ENCODE peak calls at places on chromosomes 11 and 22, in four cellular contexts. U is ovary, Q is fibroblast of pulmonary artery, Y is adrenal gland. A is an unnamed sample.

GRCh38 chr11:117730256-117730800 is 66.7 kb downstream of the DSCAML1 start:
- DNase-seq in U (no peak), Q (no peak), Y (no peak), A (no peak)

GRCh38 chr11:66878554-66878953 is 21.7 kb downstream of the LRFN4 start:
- DNase-seq in U (no peak), Q (no peak), Y (no peak), A (no peak)

GRCh38 chr22:48737461-48738203 is 1090.0 kb downstream of the BRD1 start:
- DNase-seq in U (no peak), Q (no peak), Y (no peak), A (no peak)

GRCh38 chr11:76151561-76152085 is 54.7 kb downstream of the WNT11 start:
- DNase-seq in U (no peak), Q (no peak), Y (no peak), A (no peak)

GRCh38 chr22:47659467-47660302 is 897.2 kb downstream of the TBC1D22A start:
- DNase-seq in U (no peak), Q (no peak), Y (no peak), A (no peak)

GRCh38 chr11:111081021-111081511 is 164.5 kb upstream of the POU2AF2 start:
- DNase-seq in U (no peak), Q (no peak), Y (no peak), A (peak)

GRCh38 chr22:41782316-41782715 is 18.2 kb upstream of the CCDC134 start:
- DNase-seq in U (no peak), Q (no peak), Y (no peak), A (no peak)

GRCh38 chr11:115193931-115194797 is 310.1 kb downstream of the CADM1 start:
- DNase-seq in U (no peak), Q (no peak), Y (no peak), A (no peak)

GRCh38 chr11:1112351-1113191 is 37.9 kb downstream of the MUC2 start:
- DNase-seq in U (no peak), Q (no peak), Y (no peak), A (no peak)

GRCh38 chr11:65932558-65932919 is 12.7 kb upstream of the TSGA10IP start:
- DNase-seq in U (no peak), Q (peak), Y (no peak), A (peak)

GRCh38 chr11:108501396-108501795 is 3.2 kb upstream of the POGLUT3 start:
- DNase-seq in U (no peak), Q (no peak), Y (no peak), A (no peak)

GRCh38 chr11:84780689-84781293 is 846.4 kb downstream of the DLG2 start:
- DNase-seq in U (no peak), Q (peak), Y (no peak), A (peak)

GRCh38 chr11:117907276-117908110 is 21.7 kb downstream of the TMPRSS13 start:
- DNase-seq in U (peak), Q (peak), Y (peak), A (peak)

GRCh38 chr11:107385361-107385982 is 72.2 kb downstream of the CWF19L2 start:
- DNase-seq in U (no peak), Q (peak), Y (no peak), A (peak)

GRCh38 chr11:112292785-112293407 is 32.2 kb upstream of the PLET1 start:
- DNase-seq in U (no peak), Q (peak), Y (peak), A (peak)
- TF ChIP-seq CTCF in U (no peak), Q (no peak), Y (no peak), A (no peak)

GRCh38 chr11:93736129-93736528 is 5.2 kb downstream of the TAF1D start:
- DNase-seq in U (no peak), Q (peak), Y (no peak), A (peak)
- H3K4me3 ChIP-seq in U (no peak), Q (no peak), Y (no peak), A (no peak)

DNA sequence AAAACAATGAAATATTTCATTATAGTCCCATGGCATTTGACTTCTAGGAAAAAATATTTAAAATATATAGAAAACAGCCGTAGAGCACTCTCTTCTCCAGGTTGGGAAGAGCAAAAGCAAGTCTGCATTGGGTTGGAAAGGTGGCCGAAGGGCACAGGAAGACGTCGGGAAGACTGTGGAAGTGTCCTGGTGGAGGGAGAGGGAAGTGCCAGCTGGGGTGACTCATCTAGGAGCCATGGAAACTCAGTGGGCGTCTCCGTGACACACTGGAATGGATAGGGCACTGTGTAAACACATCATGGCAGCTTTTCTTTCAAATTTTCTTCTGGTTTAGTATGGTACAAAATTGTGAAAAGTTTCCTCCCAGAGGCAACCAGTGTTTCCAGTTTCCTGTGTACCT is 12.7 kb downstream of the GTPBP1 start:
- DNase-seq in U (no peak), Q (peak), Y (peak), A (peak)
- TF ChIP-seq CTCF in U (no peak), Q (peak), Y (peak), A (peak)

DNA sequence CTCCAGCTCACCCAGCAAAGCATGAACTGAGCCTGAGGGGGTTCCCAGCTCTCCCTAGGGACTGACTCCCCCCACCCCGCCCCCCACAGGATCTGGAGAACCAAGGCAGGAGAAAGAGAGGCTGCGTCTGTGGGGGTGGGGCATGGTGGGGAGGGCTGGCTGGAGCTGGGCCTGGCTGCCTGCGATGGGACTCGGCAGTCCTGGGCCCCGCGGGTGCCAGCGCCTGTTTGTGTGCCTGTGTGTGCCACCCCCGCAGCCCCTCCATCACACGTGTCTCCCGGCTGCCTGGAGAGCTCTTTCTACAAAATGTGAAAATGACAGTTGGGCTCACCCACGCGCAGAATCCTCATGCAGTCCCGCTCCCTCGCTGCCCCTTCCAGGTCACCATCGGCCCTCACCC is 46.8 kb downstream of the CACNA1I start:
- DNase-seq in U (no peak), Q (no peak), Y (no peak), A (no peak)
- H3K4me3 ChIP-seq in U (no peak), Q (no peak), Y (no peak), A (no peak)

GRCh38 chr22:50698546-50698945 is 25.9 kb downstream of the SHANK3 start:
- DNase-seq in U (no peak), Q (no peak), Y (no peak), A (no peak)

GRCh38 chr22:50700387-50701075 is 27.9 kb downstream of the SHANK3 start:
- DNase-seq in U (no peak), Q (no peak), Y (no peak), A (no peak)

GRCh38 chr22:50701076-50701419 is 28.4 kb downstream of the SHANK3 start:
- DNase-seq in U (no peak), Q (no peak), Y (no peak), A (no peak)

GRCh38 chr22:50699001-50699753 is 26.6 kb downstream of the SHANK3 start:
- DNase-seq in U (no peak), Q (no peak), Y (no peak), A (no peak)

DNA sequence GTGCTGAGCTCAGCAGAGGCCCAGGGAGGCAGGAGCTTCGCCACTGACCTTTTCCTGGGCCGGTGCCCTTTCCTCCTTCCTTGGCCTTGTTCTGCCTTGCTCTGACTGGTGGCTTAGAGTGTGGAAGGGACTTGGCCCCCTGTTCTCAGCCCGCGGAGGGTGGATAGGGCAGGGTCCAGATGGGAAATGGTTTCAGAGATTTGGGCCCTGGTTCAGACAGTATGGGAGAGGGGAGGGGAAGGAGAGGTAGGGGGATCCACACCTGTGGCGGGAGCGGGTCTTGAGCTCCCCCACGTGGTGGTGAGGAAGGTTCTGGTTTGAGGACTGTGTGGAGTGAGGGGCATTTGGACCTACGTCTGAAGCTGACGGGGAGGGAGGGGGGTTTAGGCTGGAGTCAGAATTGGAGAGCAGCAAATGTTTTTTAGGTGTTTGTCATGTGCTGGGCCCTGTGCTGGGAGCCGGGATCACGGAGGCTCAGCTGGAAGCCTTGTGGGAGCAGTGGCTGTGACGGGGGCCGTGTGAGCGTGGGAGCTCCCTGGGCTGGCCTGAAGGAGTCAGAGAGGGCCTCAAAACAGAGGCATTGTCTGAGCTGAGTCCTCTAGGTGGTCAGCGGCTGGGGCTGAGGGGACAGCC is 27.2 kb downstream of the SHANK3 start:
- DNase-seq in U (no peak), Q (no peak), Y (no peak), A (no peak)
- TF ChIP-seq CTCF in U (no peak), Q (peak), Y (no peak), A (peak)

GRCh38 chr11:62666259-62666926 is 1.3 kb downstream of the CSKMT start:
- DNase-seq in U (no peak), Q (no peak), Y (no peak), A (no peak)

GRCh38 chr11:62667460-62667859 is 2.3 kb downstream of the CSKMT start:
- DNase-seq in U (no peak), Q (no peak), Y (no peak), A (no peak)

GRCh38 chr11:62671272-62671603 is 235 bp upstream of the UQCC3 start:
- DNase-seq in U (no peak), Q (no peak), Y (no peak), A (no peak)

GRCh38 chr11:62671604-62672528 is at the start of the genes LBHD1 and UQCC3:
- DNase-seq in U (peak), Q (peak), Y (peak), A (peak)

GRCh38 chr11:62669420-62670161 is 1.9 kb upstream of the UQCC3 start:
- DNase-seq in U (no peak), Q (no peak), Y (peak), A (no peak)
- H3K4me3 ChIP-seq in U (no peak), Q (no peak), Y (no peak), A (no peak)

DNA sequence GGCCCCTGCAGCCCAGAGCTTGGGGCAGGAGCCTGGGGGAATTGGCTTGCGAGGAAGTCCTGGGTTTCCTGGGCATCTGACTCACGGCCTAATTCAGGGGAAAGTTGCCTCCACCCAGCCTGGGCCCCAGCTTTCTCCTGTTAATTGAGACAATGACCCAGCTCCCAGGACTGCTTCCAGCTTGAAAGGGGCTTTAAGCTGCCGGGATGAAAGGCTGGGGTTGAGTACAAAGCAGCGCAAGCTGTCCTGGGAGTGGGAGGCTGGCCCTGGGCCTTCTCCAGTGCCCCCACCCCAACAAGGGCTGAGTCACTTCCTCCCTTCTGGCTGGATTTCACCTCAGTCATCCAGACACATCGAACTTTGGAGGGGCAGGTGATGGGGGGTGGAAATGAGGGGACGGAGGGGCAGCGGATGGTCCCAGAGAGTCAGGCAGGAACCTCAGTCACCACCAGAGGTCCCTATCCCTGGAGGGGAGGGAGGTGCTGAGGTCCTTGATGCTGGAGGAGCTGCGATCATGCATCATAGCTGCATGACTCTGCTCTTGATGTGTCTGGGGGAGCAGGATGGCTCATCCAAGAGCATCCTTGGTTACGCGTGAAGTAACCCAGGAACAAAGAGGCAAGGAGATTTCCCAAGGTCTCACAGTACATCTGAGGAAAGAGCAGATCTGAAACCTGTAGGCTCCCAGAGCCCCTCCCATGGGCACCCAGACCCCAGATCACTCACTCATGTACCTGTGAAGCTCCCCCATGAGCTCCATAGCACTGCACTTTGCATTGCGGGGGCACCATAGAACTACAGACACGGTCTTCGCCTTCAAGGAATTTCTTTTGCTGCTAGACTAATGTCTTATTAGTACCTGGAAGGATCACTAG is 30.0 kb upstream of the OAF start:
- DNase-seq in U (no peak), Q (peak), Y (peak), A (peak)
- TF ChIP-seq CTCF in U (no peak), Q (peak), Y (no peak), A (peak)

DNA sequence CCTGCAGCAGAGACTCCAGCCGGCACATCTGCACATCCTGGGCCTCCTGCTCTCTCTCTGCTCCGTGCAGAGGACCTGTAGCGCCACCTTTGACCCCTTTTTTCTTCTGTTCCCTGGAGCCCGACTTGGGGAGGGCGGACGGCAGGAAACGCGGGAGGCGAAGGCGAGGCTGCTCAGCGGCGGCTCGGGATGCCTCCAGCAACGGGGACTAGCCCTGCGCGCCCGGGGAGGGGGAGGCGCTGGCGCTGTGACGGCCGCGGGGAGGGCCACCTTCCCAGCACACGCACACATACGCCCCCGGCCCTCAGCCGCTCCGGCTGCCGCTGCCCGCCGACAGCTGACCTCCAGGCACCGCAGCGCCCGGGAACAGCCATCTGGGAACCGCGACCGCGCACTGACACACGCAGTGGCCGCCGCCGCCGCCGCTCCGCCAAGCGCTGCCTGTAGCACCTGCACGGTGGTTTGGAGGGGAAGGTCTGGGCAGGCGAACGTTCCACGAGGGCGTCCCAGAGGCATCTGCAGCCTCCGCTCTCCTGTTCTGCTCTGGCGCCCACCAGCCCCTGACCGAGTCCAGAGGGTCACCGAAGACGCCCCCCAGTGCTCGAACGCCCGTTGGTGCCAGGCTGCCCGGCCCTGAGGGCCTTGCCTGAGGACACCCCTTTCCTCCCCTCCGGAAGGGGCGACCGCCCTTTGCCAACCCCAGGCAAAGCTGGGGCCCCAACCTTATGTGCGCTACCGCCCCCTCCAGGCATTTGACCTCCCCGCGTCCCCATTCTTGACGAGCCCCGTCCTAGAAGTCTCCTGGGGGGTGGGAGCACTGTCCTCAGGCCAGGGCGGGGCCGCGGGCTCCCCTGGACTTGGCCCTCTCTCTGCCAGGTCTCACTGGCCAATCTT is 16.9 kb upstream of the C22orf42 start:
- DNase-seq in U (no peak), Q (no peak), Y (no peak), A (no peak)
- H3K4me3 ChIP-seq in U (no peak), Q (no peak), Y (no peak), A (no peak)

DNA sequence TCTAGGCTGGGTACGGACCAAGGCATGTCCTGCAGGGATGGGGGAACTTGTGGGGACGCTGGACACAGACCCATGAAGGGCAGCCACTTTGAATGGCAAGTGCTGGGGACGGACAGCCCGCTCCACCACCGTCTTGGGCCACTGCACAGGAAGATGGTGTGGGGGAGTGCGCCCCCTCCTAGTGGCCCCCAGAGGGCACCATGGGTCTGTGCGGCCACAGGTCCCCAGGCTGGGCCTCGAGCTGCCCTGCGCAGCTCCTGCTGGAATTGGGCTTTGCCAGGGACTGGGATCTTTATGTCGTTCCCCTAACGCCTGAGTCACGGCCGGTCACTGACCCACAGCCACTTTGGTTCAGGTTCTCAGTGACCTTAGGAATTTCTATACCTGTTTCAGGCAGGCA is 44.4 kb downstream of the NAT10 start:
- DNase-seq in U (no peak), Q (peak), Y (no peak), A (peak)
- TF ChIP-seq CTCF in U (no peak), Q (peak), Y (no peak), A (peak)

GRCh38 chr11:19345519-19345847 is 104.7 kb upstream of the E2F8 start:
- DNase-seq in U (no peak), Q (peak), Y (no peak), A (no peak)

GRCh38 chr11:19345848-19346681 is 105.3 kb upstream of the E2F8 start:
- DNase-seq in U (no peak), Q (peak), Y (no peak), A (peak)

GRCh38 chr11:19342036-19342435 is 101.3 kb upstream of the E2F8 start:
- DNase-seq in U (no peak), Q (no peak), Y (no peak), A (no peak)

GRCh38 chr11:19347911-19348310 is 107.2 kb upstream of the E2F8 start:
- DNase-seq in U (no peak), Q (peak), Y (no peak), A (no peak)

GRCh38 chr11:19344661-19345518 is 104.1 kb upstream of the E2F8 start:
- DNase-seq in U (no peak), Q (peak), Y (peak), A (peak)
- H3K4me3 ChIP-seq in U (no peak), Q (peak), Y (no peak), A (peak)

A was measured in choroid plexus epithelial cell.